ENCODE peak calls at places on chromosomes 13 and 19, in six cellular contexts. F is amygdala, Q is A172, G is AG08395, I is BE2C, T is NCI-H1092 treated with DMSO at 0.1 percent for 48 hours. O is an unnamed sample.
A peak's percentile ranks its signal among the peaks of the same experiment; 100 is the strongest.

GRCh38 chr19:3404324-3405260 is 38.2 kb downstream of the NFIC start:
- DNase-seq in F (peak; percentile 79), Q (peak; percentile 80), G (peak; percentile 87), I (no peak), T (no peak), O (no peak)

GRCh38 chr19:47107953-47108746 is 5.4 kb downstream of the ZC3H4 start:
- DNase-seq in F (no peak), Q (no peak), G (no peak), I (no peak), T (no peak), O (no peak)

GRCh38 chr19:12194827-12195500 is 32.1 kb downstream of the ZNF136 start:
- DNase-seq in F (peak; percentile 59), Q (no peak), G (peak; percentile 21), I (peak; percentile 90), T (peak; percentile 94), O (no peak)

GRCh38 chr19:12838182-12838890 is at the start of gene MAST1:
- DNase-seq in F (no peak), Q (no peak), G (peak; percentile 57), I (peak; percentile 85), T (peak; percentile 63), O (peak; percentile 89)

GRCh38 chr13:98557934-98558630 is 18.8 kb downstream of the STK24 start:
- DNase-seq in F (no peak), Q (no peak), G (no peak), I (no peak), T (no peak), O (peak; percentile 54)

GRCh38 chr13:35953537-35954206 is 177.5 kb downstream of the DCLK1 start:
- DNase-seq in F (peak; percentile 15), Q (peak; percentile 76), G (peak; percentile 91), I (peak; percentile 87), T (peak; percentile 94), O (peak; percentile 79)

GRCh38 chr13:98449273-98449672 is 127.6 kb downstream of the STK24 start:
- DNase-seq in F (no peak), Q (no peak), G (no peak), I (no peak), T (no peak), O (no peak)

GRCh38 chr19:19205416-19206410 is 2.5 kb upstream of the NR2C2AP start:
- DNase-seq in F (no peak), Q (no peak), G (no peak), I (no peak), T (no peak), O (no peak)

GRCh38 chr13:81133066-81133465 is 792.1 kb upstream of the SPRY2 start:
- DNase-seq in F (no peak), Q (peak; percentile 44), G (no peak), I (no peak), T (no peak), O (no peak)

GRCh38 chr19:33000510-33000909 is 28.5 kb downstream of the FAAP24 start:
- DNase-seq in F (no peak), Q (no peak), G (no peak), I (no peak), T (no peak), O (no peak)

GRCh38 chr19:31066385-31066784 is 282.9 kb downstream of the TSHZ3 start:
- DNase-seq in F (no peak), Q (peak; percentile 77), G (peak; percentile 82), I (no peak), T (no peak), O (no peak)

GRCh38 chr19:51548891-51549305 is 17.4 kb upstream of the SIGLEC6 start:
- DNase-seq in F (no peak), Q (no peak), G (no peak), I (no peak), T (no peak), O (no peak)

GRCh38 chr13:113930711-113931637 is 42.9 kb downstream of the C13orf46 start:
- DNase-seq in F (no peak), Q (peak; percentile 47), G (no peak), I (no peak), T (no peak), O (no peak)

GRCh38 chr13:35512271-35512920 is 35.9 kb upstream of the MAB21L1 start:
- DNase-seq in F (no peak), Q (peak; percentile 75), G (peak; percentile 94), I (no peak), T (no peak), O (no peak)

GRCh38 chr19:12784394-12784870 is 6.9 kb upstream of the JUNB start:
- DNase-seq in F (no peak), Q (peak; percentile 18), G (no peak), I (no peak), T (no peak), O (no peak)

GRCh38 chr19:405138-405965 is 3.6 kb downstream of the C2CD4C start:
- DNase-seq in F (no peak), Q (peak; percentile 18), G (no peak), I (no peak), T (no peak), O (peak; percentile 49)

GRCh38 chr19:57245959-57246358 is 5.5 kb downstream of the ZNF805 start:
- DNase-seq in F (no peak), Q (no peak), G (no peak), I (no peak), T (no peak), O (no peak)

GRCh38 chr13:96850538-96850937 is 143.7 kb downstream of the OXGR1 start:
- DNase-seq in F (no peak), Q (no peak), G (no peak), I (no peak), T (no peak), O (no peak)

GRCh38 chr19:33419763-33420080 is 46.2 kb downstream of the CEBPG start:
- DNase-seq in F (no peak), Q (no peak), G (no peak), I (peak; percentile 88), T (no peak), O (no peak)

GRCh38 chr13:41812851-41813250 is 148.1 kb downstream of the VWA8 start:
- DNase-seq in F (no peak), Q (no peak), G (no peak), I (no peak), T (no peak), O (no peak)

GRCh38 chr19:58575183-58576041 is 2.3 kb upstream of the MZF1 start:
- DNase-seq in F (no peak), Q (peak; percentile 92), G (peak; percentile 89), I (peak; percentile 91), T (no peak), O (peak; percentile 89)

GRCh38 chr19:5718579-5719273 is 1.2 kb downstream of the LONP1 start:
- DNase-seq in F (no peak), Q (peak; percentile 74), G (peak; percentile 66), I (no peak), T (no peak), O (no peak)

GRCh38 chr19:48401277-48401676 is 7.8 kb downstream of the GRIN2D start:
- DNase-seq in F (no peak), Q (no peak), G (no peak), I (no peak), T (no peak), O (no peak)

GRCh38 chr19:41554902-41555301 is 21.1 kb upstream of the CEACAM21 start:
- DNase-seq in F (no peak), Q (no peak), G (no peak), I (no peak), T (no peak), O (no peak)

GRCh38 chr13:31998131-31998530 is 33.4 kb upstream of the FRY start:
- DNase-seq in F (no peak), Q (peak; percentile 33), G (no peak), I (no peak), T (no peak), O (no peak)

GRCh38 chr19:24069907-24070657 is 16.9 kb upstream of the ZNF254 start:
- DNase-seq in F (no peak), Q (no peak), G (no peak), I (no peak), T (no peak), O (no peak)